ENCODE peak calls at places on chromosomes 5 and 9, in four cellular contexts. One of them, this sample, is unnamed.

GRCh38 chr9:27491164-27491563 is 32.9 kb upstream of the IFNK start:
- DNase-seq in retinal pigment epithelial cell: no peak
- DNase-seq in AG09309: no peak
- DNase-seq in GM23338: no peak
- DNase-seq in this sample: no peak

GRCh38 chr9:93033541-93033940 is 25.0 kb upstream of the SUSD3 start:
- DNase-seq in retinal pigment epithelial cell: no peak
- DNase-seq in GM23338: no peak
- DNase-seq in AG09309: no peak
- DNase-seq in this sample: no peak

GRCh38 chr5:172800088-172800551 is 29.1 kb upstream of the DUSP1 start:
- DNase-seq in AG09309: peak
- DNase-seq in retinal pigment epithelial cell: no peak
- DNase-seq in GM23338: no peak
- DNase-seq in this sample: no peak

GRCh38 chr5:62284946-62285891 is 20.8 kb upstream of the KIF2A start:
- DNase-seq in retinal pigment epithelial cell: no peak
- DNase-seq in GM23338: no peak
- DNase-seq in AG09309: no peak
- DNase-seq in this sample: no peak

GRCh38 chr9:101427957-101428655 is 7.5 kb downstream of the ALDOB start:
- DNase-seq in GM23338: no peak
- DNase-seq in AG09309: no peak
- DNase-seq in retinal pigment epithelial cell: no peak
- DNase-seq in this sample: no peak

GRCh38 chr5:33310471-33310870 is 130.3 kb upstream of the TARS1 start:
- DNase-seq in GM23338: no peak
- DNase-seq in AG09309: peak
- DNase-seq in retinal pigment epithelial cell: no peak
- DNase-seq in this sample: no peak

GRCh38 chr5:179239256-179240135 is 105.8 kb downstream of the ADAMTS2 start:
- DNase-seq in AG09309: no peak
- DNase-seq in GM23338: no peak
- DNase-seq in retinal pigment epithelial cell: no peak
- DNase-seq in this sample: no peak

GRCh38 chr9:35645736-35646582 is 4.8 kb downstream of the SIT1 start:
- DNase-seq in AG09309: no peak
- DNase-seq in GM23338: peak
- DNase-seq in retinal pigment epithelial cell: no peak
- DNase-seq in this sample: no peak

GRCh38 chr9:95494416-95495371 is 22.1 kb downstream of the PTCH1 start:
- DNase-seq in retinal pigment epithelial cell: no peak
- DNase-seq in GM23338: peak
- DNase-seq in AG09309: no peak
- DNase-seq in this sample: peak

GRCh38 chr5:141491323-141492167 is 2.7 kb downstream of the PCDHGC5 start:
- DNase-seq in GM23338: peak
- DNase-seq in retinal pigment epithelial cell: no peak
- DNase-seq in AG09309: no peak
- DNase-seq in this sample: no peak

GRCh38 chr5:55923177-55923872 is 71.4 kb downstream of the IL6ST start:
- DNase-seq in GM23338: peak
- DNase-seq in retinal pigment epithelial cell: no peak
- DNase-seq in AG09309: no peak
- DNase-seq in this sample: no peak

GRCh38 chr5:11496127-11496719 is 408.0 kb downstream of the CTNND2 start:
- DNase-seq in GM23338: no peak
- DNase-seq in AG09309: no peak
- DNase-seq in retinal pigment epithelial cell: no peak
- DNase-seq in this sample: no peak

GRCh38 chr5:84683594-84683993 is 298.9 kb upstream of the EDIL3 start:
- DNase-seq in GM23338: peak
- DNase-seq in AG09309: no peak
- DNase-seq in retinal pigment epithelial cell: no peak
- DNase-seq in this sample: no peak

GRCh38 chr9:34653610-34654072 is 1.7 kb downstream of the IL11RA start:
- DNase-seq in retinal pigment epithelial cell: no peak
- DNase-seq in GM23338: no peak
- DNase-seq in AG09309: no peak
- DNase-seq in this sample: no peak

GRCh38 chr9:23822331-23823169 is 3.5 kb downstream of the ELAVL2 start:
- DNase-seq in retinal pigment epithelial cell: no peak
- DNase-seq in GM23338: peak
- DNase-seq in AG09309: no peak
- DNase-seq in this sample: no peak

GRCh38 chr9:23825700-23826099 is 340 bp downstream of the ELAVL2 start:
- DNase-seq in retinal pigment epithelial cell: no peak
- DNase-seq in GM23338: no peak
- DNase-seq in AG09309: no peak
- DNase-seq in this sample: no peak

GRCh38 chr9:23825143-23825531 is 903 bp downstream of the ELAVL2 start:
- DNase-seq in AG09309: no peak
- DNase-seq in retinal pigment epithelial cell: no peak
- DNase-seq in GM23338: peak
- DNase-seq in this sample: no peak

GRCh38 chr9:23824241-23825142 is 1.5 kb downstream of the ELAVL2 start:
- DNase-seq in retinal pigment epithelial cell: no peak
- DNase-seq in AG09309: no peak
- DNase-seq in GM23338: peak
- DNase-seq in this sample: no peak

GRCh38 chr9:23826120-23826629 is at the start of gene ELAVL2:
- DNase-seq in GM23338: peak
- DNase-seq in AG09309: peak
- DNase-seq in retinal pigment epithelial cell: peak
- DNase-seq in this sample: peak
- H3K4me3 ChIP-seq in GM23338: peak
- H3K4me3 ChIP-seq in AG09309: peak
- H3K4me3 ChIP-seq in retinal pigment epithelial cell: peak
- H3K4me3 ChIP-seq in this sample: no peak

DNA sequence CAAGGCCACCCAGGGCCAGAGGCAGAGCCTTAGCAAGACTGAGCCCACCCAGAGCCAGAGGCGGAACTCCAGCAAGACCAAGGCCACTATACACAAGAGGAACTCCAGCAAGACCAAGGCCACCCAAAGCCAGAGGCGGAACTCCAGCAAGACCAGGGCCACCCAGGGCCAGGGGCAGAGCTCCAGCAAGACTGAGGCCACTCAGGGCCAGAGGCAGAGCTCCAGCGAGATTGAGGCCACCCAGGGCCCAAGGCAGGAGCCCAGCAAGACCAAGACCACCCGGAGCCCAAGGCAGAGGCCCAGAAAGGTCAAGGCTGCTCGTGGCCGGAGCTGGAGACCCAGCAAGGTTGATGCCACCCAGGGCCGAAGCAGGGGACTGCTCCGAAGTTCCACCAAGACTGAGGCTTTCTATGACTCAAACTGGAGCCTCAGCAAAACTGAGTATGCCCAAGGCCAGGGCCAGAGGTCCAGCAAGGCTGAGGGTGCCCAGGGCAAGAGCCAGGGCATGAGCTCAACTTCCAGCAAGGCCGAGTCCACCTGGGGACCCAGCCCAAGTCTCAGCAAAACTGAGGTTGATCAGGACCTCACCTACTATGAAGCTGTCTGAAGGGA is 4.2 kb downstream of the TOR2A start:
- DNase-seq in AG09309: no peak
- DNase-seq in GM23338: no peak
- DNase-seq in retinal pigment epithelial cell: no peak
- DNase-seq in this sample: no peak
- H3K4me3 ChIP-seq in AG09309: no peak
- H3K4me3 ChIP-seq in GM23338: no peak
- H3K4me3 ChIP-seq in retinal pigment epithelial cell: no peak
- H3K4me3 ChIP-seq in this sample: no peak

GRCh38 chr9:121717141-121717749 is 65.8 kb downstream of the DAB2IP start:
- DNase-seq in retinal pigment epithelial cell: no peak
- DNase-seq in GM23338: no peak
- DNase-seq in AG09309: no peak
- DNase-seq in this sample: no peak

GRCh38 chr9:121713400-121714070 is 62.1 kb downstream of the DAB2IP start:
- DNase-seq in GM23338: no peak
- DNase-seq in AG09309: no peak
- DNase-seq in retinal pigment epithelial cell: no peak
- DNase-seq in this sample: no peak

GRCh38 chr9:121714075-121714705 is 62.8 kb downstream of the DAB2IP start:
- DNase-seq in retinal pigment epithelial cell: no peak
- DNase-seq in GM23338: no peak
- DNase-seq in AG09309: no peak
- DNase-seq in this sample: no peak

GRCh38 chr9:121718063-121718462 is 66.6 kb downstream of the DAB2IP start:
- DNase-seq in AG09309: no peak
- DNase-seq in GM23338: no peak
- DNase-seq in retinal pigment epithelial cell: no peak
- DNase-seq in this sample: no peak

GRCh38 chr9:121714873-121715272 is 63.4 kb downstream of the DAB2IP start:
- DNase-seq in GM23338: no peak
- DNase-seq in AG09309: no peak
- DNase-seq in retinal pigment epithelial cell: no peak
- DNase-seq in this sample: no peak
- H3K4me3 ChIP-seq in GM23338: no peak
- H3K4me3 ChIP-seq in AG09309: no peak
- H3K4me3 ChIP-seq in retinal pigment epithelial cell: no peak
- H3K4me3 ChIP-seq in this sample: no peak

GRCh38 chr5:174745495-174745894 is 21.1 kb downstream of the MSX2 start:
- DNase-seq in retinal pigment epithelial cell: no peak
- DNase-seq in GM23338: no peak
- DNase-seq in AG09309: no peak
- DNase-seq in this sample: no peak

GRCh38 chr5:174755103-174755502 is 30.7 kb downstream of the MSX2 start:
- DNase-seq in GM23338: no peak
- DNase-seq in retinal pigment epithelial cell: no peak
- DNase-seq in AG09309: no peak
- DNase-seq in this sample: no peak

GRCh38 chr5:174750720-174751119 is 26.3 kb downstream of the MSX2 start:
- DNase-seq in retinal pigment epithelial cell: no peak
- DNase-seq in AG09309: peak
- DNase-seq in GM23338: no peak
- DNase-seq in this sample: no peak

GRCh38 chr5:174752121-174752520 is 27.7 kb downstream of the MSX2 start:
- DNase-seq in AG09309: no peak
- DNase-seq in GM23338: no peak
- DNase-seq in retinal pigment epithelial cell: no peak
- DNase-seq in this sample: no peak

DNA sequence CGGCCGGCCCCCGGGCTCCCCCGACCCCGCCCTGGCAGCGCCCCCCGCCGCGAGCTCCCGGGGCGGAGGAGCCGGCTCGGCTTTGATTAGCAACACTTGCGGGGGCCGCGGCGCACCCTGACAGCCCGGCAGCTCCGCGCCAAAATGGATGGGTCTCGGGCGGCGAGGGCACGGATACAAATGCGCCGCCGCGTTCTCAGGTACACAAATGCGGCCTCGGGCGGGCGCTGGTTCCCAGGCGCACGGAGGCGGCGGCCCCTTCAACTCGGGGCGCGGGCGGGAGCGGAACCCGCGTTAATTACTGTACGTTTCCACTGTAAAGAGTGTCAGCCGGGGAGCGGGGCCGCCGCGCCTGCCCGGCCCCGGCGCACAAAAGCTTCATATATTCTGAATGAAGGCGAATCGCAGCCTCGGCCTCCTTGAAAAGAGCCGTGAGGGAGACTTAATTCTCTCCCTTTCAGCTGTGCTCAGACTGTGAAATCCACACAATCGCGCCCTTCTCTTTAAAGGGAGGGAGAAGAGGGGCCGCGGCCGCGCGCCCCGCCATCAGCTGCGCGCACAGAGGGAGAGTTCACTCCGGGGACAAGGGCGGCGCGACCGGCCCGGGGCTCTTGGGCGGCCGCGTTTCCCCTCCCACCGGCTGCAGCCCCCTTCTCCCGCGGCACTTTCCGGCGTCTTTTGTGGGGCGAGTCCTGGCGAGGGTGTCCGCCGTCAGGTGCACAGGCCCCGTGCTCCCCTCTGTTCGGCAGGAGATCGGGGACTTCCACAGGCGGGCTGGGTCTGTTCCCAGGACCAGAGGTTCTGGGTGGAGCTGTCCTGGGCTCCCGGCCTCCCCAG is 27.0 kb downstream of the MSX2 start:
- DNase-seq in AG09309: no peak
- DNase-seq in retinal pigment epithelial cell: no peak
- DNase-seq in GM23338: peak
- DNase-seq in this sample: no peak
- H3K4me3 ChIP-seq in AG09309: peak
- H3K4me3 ChIP-seq in retinal pigment epithelial cell: peak
- H3K4me3 ChIP-seq in GM23338: peak
- H3K4me3 ChIP-seq in this sample: no peak

DNA sequence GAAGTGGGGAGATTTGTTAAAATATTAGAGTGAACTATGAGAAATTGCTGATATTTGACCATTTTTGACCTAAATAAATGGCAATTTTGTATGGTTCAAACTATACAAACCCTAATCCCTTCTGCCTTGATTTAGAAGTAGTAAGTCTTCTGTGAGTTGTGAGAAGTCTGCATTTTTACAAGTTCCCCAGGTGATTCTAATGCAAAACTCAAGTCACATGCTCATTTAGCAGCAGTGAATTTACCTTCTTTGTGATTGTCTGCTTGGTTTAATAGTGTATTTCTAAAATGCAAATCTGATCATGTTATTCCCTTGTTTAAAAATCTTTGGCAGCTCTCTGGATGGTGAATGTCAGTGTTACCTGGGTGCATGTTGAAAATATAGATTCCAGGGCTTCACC is 2.8 kb downstream of the MEGF10 start:
- DNase-seq in GM23338: peak
- DNase-seq in AG09309: no peak
- DNase-seq in retinal pigment epithelial cell: no peak
- DNase-seq in this sample: no peak
- H3K4me3 ChIP-seq in GM23338: peak
- H3K4me3 ChIP-seq in AG09309: no peak
- H3K4me3 ChIP-seq in retinal pigment epithelial cell: no peak
- H3K4me3 ChIP-seq in this sample: no peak

This sample was measured in CD8-positive, alpha-beta memory T cell.